ENCODE peak calls at places on chromosomes 11 and 22, in four cellular contexts. D is Kasumi-1; G is DMS79; W is activated CD8-positive, alpha-beta memory T cell treated with anti-CD3 and anti-CD28 coated beads, Interleukin-2, amount 50 U/mL, for 48 hours. A is an unnamed sample.

GRCh38 chr11:313304-313786 is 495 bp upstream of the IFITM1 start:
- DNase-seq in D (no peak), W (no peak), G (no peak), A (no peak)

GRCh38 chr11:15884792-15885540 is 471.4 kb downstream of the SOX6 start:
- DNase-seq in W (no peak), D (no peak), G (no peak), A (no peak)

GRCh38 chr11:130527648-130528300 is 79.3 kb downstream of the ADAMTS15 start:
- DNase-seq in D (peak), W (no peak), G (no peak), A (no peak)

GRCh38 chr11:73246303-73246702 is 25.8 kb upstream of the P2RY6 start:
- DNase-seq in W (no peak), D (no peak), G (no peak), A (no peak)

GRCh38 chr22:17578129-17578754 is 14.9 kb downstream of the SLC25A18 start:
- DNase-seq in G (no peak), W (no peak), D (no peak), A (no peak)

GRCh38 chr11:43735931-43736330 is 55.4 kb downstream of the HSD17B12 start:
- DNase-seq in D (peak), W (no peak), G (no peak), A (no peak)

GRCh38 chr11:48170176-48170839 is 46.3 kb upstream of the OR4B1 start:
- DNase-seq in W (no peak), D (no peak), G (no peak), A (no peak)

GRCh38 chr11:45927684-45928413 is 5.4 kb downstream of the LARGE2 start:
- DNase-seq in G (no peak), D (no peak), W (no peak), A (peak)

GRCh38 chr11:2392241-2392959 is 8.2 kb upstream of the TSSC4 start:
- DNase-seq in D (no peak), W (no peak), G (no peak), A (no peak)

GRCh38 chr22:45212992-45213751 is 27.5 kb downstream of the KIAA0930 start:
- DNase-seq in W (no peak), D (peak), G (no peak), A (no peak)

GRCh38 chr11:45860348-45860747 is 13.1 kb downstream of the CRY2 start:
- DNase-seq in D (no peak), G (no peak), W (no peak), A (no peak)

GRCh38 chr11:2121227-2122130 is 17.7 kb downstream of the IGF2 start:
- DNase-seq in W (no peak), G (no peak), D (no peak), A (no peak)

GRCh38 chr11:15654397-15654915 is 539.7 kb downstream of the INSC start:
- DNase-seq in D (no peak), G (no peak), W (no peak), A (no peak)

GRCh38 chr11:109946322-109946846 is 146.8 kb upstream of the ZC3H12C start:
- DNase-seq in G (peak), W (peak), D (peak), A (peak)

GRCh38 chr11:120511804-120512726 is 517 bp downstream of the GRIK4 start:
- DNase-seq in W (peak), D (no peak), G (no peak), A (no peak)

GRCh38 chr11:126216526-126217305 is 5.1 kb downstream of the FAM118B start:
- DNase-seq in G (no peak), W (no peak), D (no peak), A (no peak)

GRCh38 chr22:50696799-50697561 is 24.4 kb downstream of the SHANK3 start:
- DNase-seq in D (no peak), G (no peak), W (no peak), A (peak)

GRCh38 chr11:69252494-69252845 is 41.5 kb upstream of the MYEOV start:
- DNase-seq in D (no peak), G (no peak), W (no peak), A (no peak)

GRCh38 chr22:31140746-31141145 is 438 bp upstream of the PLA2G3 start:
- DNase-seq in G (no peak), D (no peak), W (no peak), A (no peak)

GRCh38 chr11:79122759-79123158 is 318.1 kb downstream of the TENM4 start:
- DNase-seq in W (no peak), G (no peak), D (no peak), A (no peak)

GRCh38 chr11:120179071-120179672 is 31.7 kb upstream of the OAF start:
- DNase-seq in G (no peak), D (no peak), W (no peak), A (no peak)

GRCh38 chr22:42459273-42460040 is 27.3 kb upstream of the NFAM1 start:
- DNase-seq in D (no peak), G (no peak), W (no peak), A (no peak)

GRCh38 chr11:124758355-124759267 is 3.5 kb downstream of the ESAM start:
- DNase-seq in D (peak), W (peak), G (peak), A (peak)

GRCh38 chr11:127627629-127628462 is 627.3 kb upstream of the KIRREL3 start:
- DNase-seq in D (no peak), W (no peak), G (peak), A (no peak)

GRCh38 chr22:20779813-20780148 is 5.9 kb downstream of the SERPIND1 start:
- DNase-seq in G (no peak), D (no peak), W (no peak), A (no peak)

GRCh38 chr22:43004362-43005035 is 10.4 kb downstream of the PACSIN2 start:
- DNase-seq in G (peak), D (no peak), W (no peak), A (no peak)

GRCh38 chr11:82776377-82776776 is 42.7 kb upstream of the FAM181B start:
- DNase-seq in D (no peak), W (no peak), G (no peak), A (no peak)

GRCh38 chr22:24772493-24773220 is 1.9 kb downstream of the PIWIL3 start:
- DNase-seq in D (peak), G (no peak), W (peak), A (no peak)

GRCh38 chr22:22616636-22617035 is 27.8 kb upstream of the GGTLC2 start:
- DNase-seq in W (no peak), D (no peak), G (no peak), A (peak)

GRCh38 chr22:48488611-48489456 is 1338.8 kb downstream of the BRD1 start:
- DNase-seq in D (no peak), G (no peak), W (peak), A (no peak)